ENCODE peak calls at places on chromosomes 2 and 18, in four cellular contexts. F is small intestine, V is NCI-H2029, M is GM23248. N is an unnamed sample.

GRCh38 chr2:142781146-142781545 is 96.3 kb upstream of the KYNU start:
- DNase-seq in M (no peak), V (no peak), F (no peak), N (no peak)

GRCh38 chr18:37729715-37730114 is 164.1 kb upstream of the CELF4 start:
- DNase-seq in F (no peak), V (no peak), M (no peak), N (no peak)

GRCh38 chr2:2050321-2050905 is 280.7 kb downstream of the MYT1L start:
- DNase-seq in V (no peak), F (no peak), M (no peak), N (no peak)

GRCh38 chr2:167381349-167381748 is 493.1 kb downstream of the XIRP2 start:
- DNase-seq in V (no peak), F (no peak), M (no peak), N (no peak)

GRCh38 chr2:19971691-19972090 is 18.2 kb downstream of the WDR35 start:
- DNase-seq in V (no peak), F (peak), M (no peak), N (no peak)

GRCh38 chr2:64081046-64081445 is 61.8 kb upstream of the VPS54 start:
- DNase-seq in V (no peak), M (no peak), F (no peak), N (no peak)

GRCh38 chr2:241598487-241598886 is 38.5 kb downstream of the THAP4 start:
- DNase-seq in M (no peak), F (peak), V (no peak), N (no peak)

GRCh38 chr2:228535396-228535795 is 353.9 kb upstream of the SPHKAP start:
- DNase-seq in V (no peak), M (no peak), F (no peak), N (no peak)